ENCODE peak calls at places on chromosome 12, in five cellular contexts. A, V, R, N and K are unnamed samples.

GRCh38 chr12:120684523-120684932 is 2.4 kb upstream of the MLEC start:
- DNase-seq in A (no peak), V (peak; percentile 52), R (no peak), N (peak; percentile 85), K (no peak)

GRCh38 chr12:94649349-94650142 is 811 bp downstream of the TMCC3 start:
- DNase-seq in A (no peak), V (peak; percentile 26), R (no peak), N (no peak), K (peak; percentile 64)

GRCh38 chr12:29750928-29751220 is 32.9 kb downstream of the TMTC1 start:
- DNase-seq in A (no peak), V (no peak), R (no peak), N (no peak), K (no peak)

GRCh38 chr12:132561784-132562156 is 48.6 kb downstream of the LRCOL1 start:
- DNase-seq in A (peak; percentile 46), V (peak; percentile 54), R (no peak), N (no peak), K (no peak)

GRCh38 chr12:22318122-22318737 is 16.3 kb downstream of the ST8SIA1 start:
- DNase-seq in A (no peak), V (no peak), R (no peak), N (no peak), K (no peak)

GRCh38 chr12:59149995-59150642 is 229.8 kb upstream of the LRIG3 start:
- DNase-seq in A (peak; percentile 16), V (peak; percentile 86), R (peak; percentile 77), N (peak; percentile 21), K (peak; percentile 89)

GRCh38 chr12:127083028-127083949 is 1183.7 kb upstream of the TMEM132C start:
- DNase-seq in A (peak; percentile 38), V (peak; percentile 84), R (peak; percentile 59), N (peak; percentile 68), K (peak; percentile 35)

GRCh38 chr12:123546281-123546680 is 12.8 kb upstream of the RILPL1 start:
- DNase-seq in A (no peak), V (no peak), R (no peak), N (no peak), K (no peak)

GRCh38 chr12:28622416-28622815 is 432.2 kb downstream of the CCDC91 start:
- DNase-seq in A (no peak), V (no peak), R (no peak), N (no peak), K (no peak)

GRCh38 chr12:34604227-34604626 is 581.9 kb downstream of the ALG10 start:
- DNase-seq in A (peak; percentile 2), V (no peak), R (no peak), N (no peak), K (no peak)

GRCh38 chr12:70448371-70448770 is 82.3 kb downstream of the KCNMB4 start:
- DNase-seq in A (no peak), V (no peak), R (no peak), N (no peak), K (no peak)

GRCh38 chr12:106764738-106765137 is 9.7 kb upstream of the RIC8B start:
- DNase-seq in A (no peak), V (peak; percentile 24), R (no peak), N (no peak), K (no peak)

GRCh38 chr12:124463341-124463861 is 104.0 kb downstream of the NCOR2 start:
- DNase-seq in A (no peak), V (no peak), R (no peak), N (no peak), K (no peak)

GRCh38 chr12:96153131-96153724 is 40.9 kb upstream of the ELK3 start:
- DNase-seq in A (no peak), V (no peak), R (no peak), N (no peak), K (no peak)

GRCh38 chr12:65685514-65685913 is 138.8 kb upstream of the HMGA2 start:
- DNase-seq in A (peak; percentile 20), V (peak; percentile 32), R (peak; percentile 24), N (no peak), K (peak; percentile 63)

GRCh38 chr12:60173213-60174170 is 577.7 kb downstream of the SLC16A7 start:
- DNase-seq in A (no peak), V (no peak), R (no peak), N (no peak), K (no peak)

GRCh38 chr12:3313655-3314305 is 177.2 kb upstream of the PRMT8 start:
- DNase-seq in A (peak; percentile 12), V (peak; percentile 55), R (peak; percentile 40), N (no peak), K (peak; percentile 20)

GRCh38 chr12:132483208-132483607 is 6.7 kb upstream of the FBRSL1 start:
- DNase-seq in A (no peak), V (no peak), R (no peak), N (no peak), K (no peak)

GRCh38 chr12:104938371-104938770 is 19.7 kb downstream of the SLC41A2 start:
- DNase-seq in A (no peak), V (no peak), R (no peak), N (no peak), K (no peak)

GRCh38 chr12:110957652-110958051 is 37.3 kb upstream of the MYL2 start:
- DNase-seq in A (peak; percentile 41), V (no peak), R (no peak), N (no peak), K (no peak)

GRCh38 chr12:113673524-113674238 is 202.0 kb upstream of the LHX5 start:
- DNase-seq in A (no peak), V (no peak), R (no peak), N (no peak), K (no peak)

GRCh38 chr12:12717586-12718381 is 616 bp downstream of the CDKN1B start:
- DNase-seq in A (no peak), V (peak; percentile 46), R (no peak), N (no peak), K (peak; percentile 32)

GRCh38 chr12:70652451-70652850 is 15.2 kb upstream of the PTPRB start:
- DNase-seq in A (no peak), V (no peak), R (no peak), N (no peak), K (peak; percentile 65)

GRCh38 chr12:7681535-7681934 is 14.0 kb downstream of the GDF3 start:
- DNase-seq in A (no peak), V (no peak), R (no peak), N (no peak), K (no peak)

GRCh38 chr12:97921957-97922722 is 459.5 kb downstream of the RMST start:
- DNase-seq in A (no peak), V (no peak), R (no peak), N (no peak), K (peak; percentile 73)

GRCh38 chr12:105590571-105590970 is 260.1 kb downstream of the C12orf75 start:
- DNase-seq in A (no peak), V (no peak), R (no peak), N (no peak), K (peak; percentile 39)

GRCh38 chr12:28066879-28067278 is 94.3 kb upstream of the PTHLH start:
- DNase-seq in A (no peak), V (no peak), R (no peak), N (no peak), K (no peak)

GRCh38 chr12:132754555-132754954 is 7.1 kb downstream of the ANKLE2 start:
- DNase-seq in A (peak; percentile 31), V (peak; percentile 50), R (no peak), N (no peak), K (no peak)

GRCh38 chr12:125185740-125186470 is 120.7 kb downstream of the AACS start:
- DNase-seq in A (peak; percentile 93), V (peak; percentile 74), R (peak; percentile 53), N (no peak), K (peak; percentile 53)

GRCh38 chr12:53340398-53340797 is 4.2 kb upstream of the SP7 start:
- DNase-seq in A (peak; percentile 63), V (no peak), R (no peak), N (no peak), K (no peak)

DNA sequence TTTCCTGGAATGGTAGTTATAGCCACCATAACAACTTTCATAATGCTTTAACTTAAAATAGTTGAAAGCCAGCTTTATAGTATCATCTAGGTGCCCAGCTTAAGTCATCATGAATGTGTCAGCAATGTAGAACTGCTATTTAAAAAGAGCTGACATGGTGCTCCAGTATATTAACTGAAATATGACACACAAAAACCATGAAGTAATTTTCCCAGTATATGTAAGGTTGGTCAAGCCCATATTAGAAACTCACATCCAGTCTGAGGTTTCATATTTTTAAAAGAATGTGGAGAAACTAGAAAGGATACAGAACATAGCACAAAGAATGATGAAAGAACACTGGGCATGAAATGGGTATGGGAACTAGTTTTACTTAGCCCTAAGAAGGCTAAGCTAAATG is 121.3 kb upstream of the KRAS start:
- DNase-seq in A (no peak), V (no peak), R (no peak), N (no peak), K (no peak)
- TF ChIP-seq MYC in A (no peak), V (no peak), R (no peak), N (no peak), K (no peak)

GRCh38 chr12:49345840-49346658 is 639 bp upstream of the DNAJC22 start:
- DNase-seq in A (peak; percentile 52), V (no peak), R (no peak), N (no peak), K (no peak)

GRCh38 chr12:49349266-49349665 is 2.6 kb downstream of the DNAJC22 start:
- DNase-seq in A (no peak), V (no peak), R (no peak), N (no peak), K (no peak)

GRCh38 chr12:49346659-49347306 is at the start of gene DNAJC22:
- DNase-seq in A (peak; percentile 66), V (peak; percentile 37), R (no peak), N (no peak), K (no peak)

GRCh38 chr12:49348781-49349180 is 2.1 kb downstream of the DNAJC22 start:
- DNase-seq in A (no peak), V (no peak), R (no peak), N (no peak), K (no peak)

GRCh38 chr12:49347307-49348237 is 884 bp downstream of the DNAJC22 start:
- DNase-seq in A (peak; percentile 92), V (peak; percentile 95), R (peak; percentile 95), N (no peak), K (peak; percentile 69)
- H3K4me2 ChIP-seq in A (peak overlapping the region; percentile 68), V (peak overlapping the region; percentile 82), R (peak overlapping the region; percentile 98), N (peak overlapping the region; percentile 97), K (peak overlapping the region; percentile 61)

GRCh38 chr12:68119724-68120211 is 39.8 kb downstream of the IFNG start:
- DNase-seq in A (no peak), V (no peak), R (no peak), N (peak; percentile 73), K (no peak)

GRCh38 chr12:68122236-68122920 is 37.2 kb downstream of the IFNG start:
- DNase-seq in A (no peak), V (no peak), R (no peak), N (no peak), K (no peak)

GRCh38 chr12:68118096-68118755 is 41.3 kb downstream of the IFNG start:
- DNase-seq in A (no peak), V (no peak), R (no peak), N (no peak), K (no peak)

GRCh38 chr12:68119250-68119649 is 40.3 kb downstream of the IFNG start:
- DNase-seq in A (no peak), V (no peak), R (no peak), N (no peak), K (no peak)

GRCh38 chr12:68121143-68121542 is 38.4 kb downstream of the IFNG start:
- DNase-seq in A (no peak), V (no peak), R (no peak), N (no peak), K (no peak)
- TF ChIP-seq MYC in A (no peak), V (no peak), R (no peak), N (no peak), K (no peak)

GRCh38 chr12:56462565-56462964 is 5.8 kb upstream of the SPRYD4 start:
- DNase-seq in A (no peak), V (no peak), R (no peak), N (no peak), K (no peak)
- H3K4me2 ChIP-seq in A (no peak overlapping the region), V (no peak overlapping the region), R (no peak overlapping the region), N (no peak overlapping the region), K (no peak overlapping the region)